ENCODE peak calls at places on chromosomes 6 and 20, in five cellular contexts. A, L, B, F and Z are unnamed samples.

GRCh38 chr20:47502801-47503239 is 1.1 kb downstream of the NCOA3 start:
- DNase-seq in F (peak; percentile 32), B (no peak), L (peak; percentile 35), A (no peak), Z (peak; percentile 58)

GRCh38 chr6:116446399-116446798 is 14.8 kb upstream of the CALHM6 start:
- DNase-seq in F (no peak), B (no peak), A (no peak), L (no peak), Z (no peak)

GRCh38 chr20:58877374-58878360 is 25.2 kb downstream of the GNAS start:
- DNase-seq in F (no peak), A (no peak), L (no peak), B (no peak), Z (no peak)

GRCh38 chr6:135254471-135254870 is 73.4 kb downstream of the MYB start:
- DNase-seq in L (no peak), F (no peak), A (no peak), B (no peak), Z (no peak)

GRCh38 chr6:168067081-168067480 is 11.9 kb downstream of the FRMD1 start:
- DNase-seq in B (no peak), L (no peak), F (no peak), A (no peak), Z (no peak)

GRCh38 chr6:127914240-127914639 is 13.4 kb upstream of the THEMIS start:
- DNase-seq in B (no peak), L (no peak), F (no peak), A (no peak), Z (no peak)

GRCh38 chr6:129544892-129545612 is 164.9 kb downstream of the ARHGAP18 start:
- DNase-seq in F (no peak), A (no peak), L (no peak), B (no peak), Z (no peak)

GRCh38 chr6:158646023-158646888 is 1.7 kb upstream of the DYNLT1 start:
- DNase-seq in L (no peak), A (no peak), F (no peak), B (no peak), Z (no peak)

GRCh38 chr20:62323980-62324906 is 21.4 kb downstream of the ADRM1 start:
- DNase-seq in F (no peak), B (peak; percentile 9), L (no peak), A (no peak), Z (no peak)

GRCh38 chr6:126682440-126682839 is 342.5 kb downstream of the CENPW start:
- DNase-seq in A (no peak), F (no peak), B (no peak), L (no peak), Z (no peak)